ENCODE peak calls at places on chromosome 19, in ten cellular contexts. C is cardiac fibroblast, H is endodermal cell, Z is right lobe of liver, X is Peyer's patch, J is GM13977, U is neural crest cell, L is left ventricle myocardium inferior, P is uterus, Y is lower leg skin. M is an unnamed sample.

GRCh38 chr19:1622007-1622406 is 16.7 kb upstream of the UQCR11 start:
- DNase-seq in L (no peak), U (no peak), C (no peak), Z (no peak), P (no peak), J (no peak), X (no peak), H (no peak), Y (no peak), M (no peak)

GRCh38 chr19:5172859-5173577 is 167.6 kb downstream of the PTPRS start:
- DNase-seq in X (no peak), P (no peak), C (peak), U (no peak), Z (no peak), J (no peak), Y (no peak), H (no peak), L (no peak), M (peak)

GRCh38 chr19:8487137-8487851 is 15.1 kb downstream of the PRAM1 start:
- DNase-seq in L (no peak), H (no peak), Y (no peak), C (no peak), J (no peak), P (no peak), X (peak), Z (no peak), U (no peak), M (no peak)

GRCh38 chr19:2273356-2274184 is 8.4 kb downstream of the PEAK3 start:
- DNase-seq in Y (peak), P (peak), X (peak), U (peak), H (peak), Z (peak), J (peak), L (peak), C (peak), M (peak)

GRCh38 chr19:13437919-13438618 is 68.2 kb downstream of the CACNA1A start:
- DNase-seq in X (no peak), P (no peak), H (no peak), U (no peak), Y (no peak), L (no peak), C (no peak), Z (no peak), J (no peak), M (no peak)

GRCh38 chr19:1837625-1838105 is 10.6 kb downstream of the REXO1 start:
- DNase-seq in P (no peak), C (peak), Y (no peak), U (peak), X (peak), L (peak), Z (no peak), J (peak), H (peak), M (peak)

GRCh38 chr19:30490760-30491159 is 118.6 kb downstream of the ZNF536 start:
- DNase-seq in U (no peak), X (no peak), P (no peak), J (no peak), L (no peak), C (no peak), H (no peak), Z (no peak), Y (no peak), M (no peak)

GRCh38 chr19:1312732-1313694 is 27.3 kb downstream of the EFNA2 start:
- DNase-seq in X (no peak), C (peak), Z (no peak), Y (peak), P (no peak), L (no peak), H (peak), J (no peak), U (no peak), M (peak)

GRCh38 chr19:45716314-45717130 is 14.2 kb downstream of the FBXO46 start:
- DNase-seq in U (no peak), Z (no peak), C (peak), Y (no peak), J (no peak), P (peak), X (no peak), H (peak), L (no peak), M (peak)
- TF ChIP-seq CTCF in U (no peak), Z (no peak), C (no peak), Y (no peak), J (no peak), P (no peak), X (no peak), H (peak), L (no peak), M (no peak)

DNA sequence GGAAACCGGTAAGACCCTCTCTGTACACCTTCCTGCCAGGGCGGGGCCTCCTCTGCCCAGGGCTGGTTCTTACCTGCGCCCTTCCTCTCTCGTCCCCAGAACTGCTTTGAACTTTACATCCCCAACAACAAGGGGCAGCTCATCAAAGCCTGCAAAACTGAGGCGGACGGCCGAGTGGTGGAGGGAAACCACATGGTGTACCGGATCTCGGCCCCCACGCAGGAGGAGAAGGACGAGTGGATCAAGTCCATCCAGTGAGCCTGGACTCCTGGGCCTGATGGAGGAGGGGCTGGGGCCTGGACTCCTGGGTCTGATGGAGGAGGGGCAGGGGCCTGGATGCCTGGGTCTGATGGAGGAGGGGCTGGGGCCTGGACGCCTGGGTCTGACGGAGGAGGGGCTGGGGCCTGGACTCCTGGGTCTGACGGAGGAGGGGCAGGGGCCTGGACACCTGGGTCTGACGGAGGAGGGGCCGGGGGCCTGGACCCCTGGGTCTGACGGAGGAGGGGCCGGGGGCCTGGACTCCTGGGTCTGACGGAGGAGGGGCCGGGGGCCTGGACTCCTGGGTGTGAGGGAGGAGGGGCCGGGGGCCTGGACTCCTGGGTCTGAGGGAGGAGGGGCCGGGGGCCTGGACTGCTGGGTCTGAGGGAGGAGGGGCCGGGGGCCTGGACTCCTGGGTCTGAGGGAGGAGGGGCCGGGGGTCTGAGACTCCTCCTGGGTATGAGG is 9.3 kb downstream of the CYTH2 start:
- DNase-seq in U (no peak), P (no peak), X (no peak), L (no peak), J (no peak), H (no peak), Z (no peak), C (no peak), Y (no peak), M (no peak)
- TF ChIP-seq CTCF in U (no peak), P (no peak), X (no peak), L (no peak), J (no peak), H (no peak), Z (no peak), C (no peak), Y (no peak), M (no peak)

DNA sequence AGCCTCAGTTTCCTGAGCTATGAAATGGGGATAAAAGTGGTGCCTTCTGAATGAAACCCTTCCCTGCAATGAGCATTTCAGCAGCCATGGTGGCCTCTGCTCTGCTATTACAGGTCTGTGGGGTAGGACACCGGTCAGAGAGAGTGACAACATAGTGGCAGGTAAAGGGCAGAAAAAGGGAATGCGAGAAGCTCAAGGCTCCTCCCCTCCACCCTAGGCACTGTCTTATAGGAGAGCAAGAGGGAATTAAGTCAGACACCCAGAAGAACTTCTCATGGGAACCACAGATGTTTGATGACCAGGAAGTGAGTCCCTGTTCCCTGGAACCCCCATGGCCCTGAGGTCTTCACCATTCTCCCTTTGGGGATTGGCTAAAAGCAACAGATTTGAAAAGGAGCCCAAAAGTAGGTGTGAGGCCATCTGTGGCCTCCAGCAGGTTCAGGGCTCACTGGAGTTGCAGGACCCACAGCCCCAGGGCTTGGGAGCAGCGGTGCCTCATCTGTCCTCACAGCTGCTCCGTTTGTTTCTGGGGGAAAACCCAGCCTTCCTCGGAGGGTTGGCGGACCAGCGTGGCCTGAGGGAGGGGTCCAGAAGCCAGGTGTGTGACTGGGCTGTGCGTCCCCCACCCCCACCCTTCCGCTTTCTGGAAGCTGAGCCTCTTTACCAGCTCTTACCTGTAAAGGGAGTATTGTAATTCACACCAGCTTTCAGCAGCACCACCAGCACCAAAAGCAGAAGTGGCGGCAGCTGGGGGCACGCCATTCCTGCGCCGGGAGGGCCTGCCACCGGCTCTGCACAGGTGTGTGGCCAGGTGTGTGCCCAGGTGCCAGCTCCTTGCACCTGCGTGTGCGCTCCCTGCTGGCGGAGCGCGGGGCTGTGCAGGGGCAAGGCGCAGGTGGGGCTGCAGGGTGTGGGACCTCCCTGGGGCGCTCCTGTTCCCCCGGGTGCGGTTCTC is 19.4 kb downstream of the IQCN start:
- DNase-seq in X (peak), J (no peak), H (peak), Y (no peak), U (no peak), C (no peak), P (no peak), Z (no peak), L (no peak), M (no peak)
- TF ChIP-seq CTCF in X (no peak), J (peak), H (peak), Y (no peak), U (no peak), C (no peak), P (no peak), Z (no peak), L (no peak), M (no peak)

GRCh38 chr19:49912965-49913685 is 15.9 kb upstream of the ATF5 start:
- DNase-seq in L (no peak), Z (no peak), C (no peak), X (no peak), P (no peak), Y (no peak), J (no peak), H (peak), U (no peak), M (no peak)
- TF ChIP-seq CTCF in L (no peak), Z (no peak), C (no peak), X (no peak), P (no peak), Y (no peak), J (peak), H (peak), U (peak), M (no peak)

GRCh38 chr19:47414469-47414868 is 4.9 kb downstream of the MEIS3 start:
- DNase-seq in L (no peak), U (no peak), H (peak), Z (no peak), X (no peak), J (no peak), Y (no peak), P (no peak), C (no peak), M (peak)
- TF ChIP-seq CTCF in L (no peak), U (no peak), H (peak), Z (peak), X (no peak), J (peak), Y (no peak), P (no peak), C (no peak), M (no peak)

DNA sequence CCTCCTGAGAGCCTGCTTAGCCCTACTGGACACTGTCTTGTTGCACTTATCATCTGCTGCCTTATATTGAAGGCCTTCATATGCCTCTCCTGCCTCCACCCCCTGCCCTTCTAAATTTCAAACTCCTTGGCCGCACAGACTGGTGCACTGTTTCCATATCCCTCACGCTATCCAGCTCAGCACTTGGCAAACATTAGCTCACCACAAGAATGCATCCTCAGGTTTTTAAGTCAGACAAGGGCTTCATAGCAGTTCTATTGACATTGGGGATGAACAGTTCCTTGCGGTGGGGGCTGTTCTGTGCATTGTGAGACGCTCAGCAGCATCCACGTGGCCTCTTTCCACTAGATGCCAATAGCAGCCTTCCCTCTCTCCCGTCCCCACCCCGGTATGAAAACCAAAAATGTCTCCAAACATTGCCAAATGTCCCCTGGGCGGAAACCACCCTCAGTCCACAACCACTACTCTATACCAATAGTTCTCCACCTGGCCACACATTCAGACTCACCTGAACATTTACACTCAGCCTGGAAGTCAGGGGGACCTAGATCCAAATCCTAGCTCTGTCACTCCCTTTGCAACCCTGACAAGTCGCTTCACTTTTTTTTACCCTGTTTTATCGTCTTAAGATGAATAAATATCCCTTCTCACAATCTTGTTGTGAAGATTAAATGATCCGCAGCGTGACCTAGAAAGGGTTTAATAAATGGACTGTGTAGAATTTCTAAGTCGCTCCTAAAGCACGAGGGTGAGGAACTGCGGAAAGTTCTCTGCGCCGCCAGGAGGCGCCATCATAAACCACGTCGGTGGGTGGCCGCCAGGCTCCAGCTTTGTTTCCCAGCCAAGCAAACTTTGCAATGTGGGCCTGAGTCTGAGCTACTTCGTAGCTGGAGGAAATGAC is 3.6 kb upstream of the CEACAM3 start:
- DNase-seq in J (peak), P (no peak), Y (no peak), Z (no peak), X (peak), C (peak), L (peak), H (peak), U (peak), M (peak)
- TF ChIP-seq CTCF in J (peak), P (no peak), Y (no peak), Z (peak), X (peak), C (peak), L (peak), H (peak), U (peak), M (peak)

DNA sequence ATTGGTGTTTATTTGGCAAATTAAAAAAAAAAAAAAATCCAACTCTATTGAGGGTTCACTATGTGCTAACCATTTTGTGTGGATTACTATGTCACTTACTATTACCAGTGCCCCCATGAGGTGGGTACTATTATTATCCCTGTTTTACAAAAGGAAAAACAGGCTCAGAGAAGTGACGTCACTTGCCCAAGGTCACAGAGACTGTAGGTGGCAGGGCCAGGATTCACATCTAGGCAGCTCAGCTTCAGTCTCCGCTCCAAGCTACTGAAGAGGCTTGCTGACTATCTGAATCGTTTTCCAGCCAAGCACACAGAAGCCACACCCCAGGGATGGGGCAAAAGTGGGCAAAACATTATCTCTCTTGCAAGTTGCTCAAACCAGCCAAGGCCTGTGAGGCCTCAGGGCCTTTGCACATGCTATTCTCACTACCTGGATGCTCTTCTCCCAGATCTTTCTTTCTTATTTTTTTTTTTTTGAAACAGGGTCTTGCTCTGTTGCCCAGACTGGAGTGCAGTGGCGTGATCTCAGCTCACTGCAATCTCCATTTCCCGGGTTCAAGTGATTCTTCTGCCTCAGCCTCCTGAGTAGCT is 4.8 kb upstream of the ANGPTL8 start:
- DNase-seq in U (no peak), C (no peak), Y (no peak), Z (no peak), H (no peak), J (no peak), L (no peak), X (no peak), P (no peak), M (no peak)
- TF ChIP-seq CTCF in U (no peak), C (no peak), Y (no peak), Z (no peak), H (peak), J (no peak), L (no peak), X (no peak), P (no peak), M (no peak)

M was measured in MCF 10A.